ENCODE peak calls at places on chromosomes 13 and 19, in five cellular contexts. W is fibroblast of mammary gland, U is dorsolateral prefrontal cortex, Q is sigmoid colon, D is neural crest cell. G is an unnamed sample.
A peak's percentile ranks its signal among the peaks of the same experiment; 100 is the strongest.

GRCh38 chr13:58300224-58300623 is 668.7 kb downstream of the PCDH17 start:
- DNase-seq in Q (no peak), W (no peak), D (no peak), U (no peak), G (no peak)

GRCh38 chr13:33058816-33059215 is 42.6 kb downstream of the KL start:
- DNase-seq in U (no peak), W (no peak), Q (no peak), D (no peak), G (no peak)

GRCh38 chr19:16141043-16141442 is 2.4 kb upstream of the HSH2D start:
- DNase-seq in D (no peak), W (no peak), U (no peak), Q (no peak), G (no peak)

GRCh38 chr19:46634045-46634655 is 1.9 kb downstream of the GNG8 start:
- DNase-seq in U (peak; percentile 77), Q (peak; percentile 96), W (peak; percentile 86), D (peak; percentile 77), G (peak; percentile 93)

GRCh38 chr19:13804830-13805683 is 9.8 kb downstream of the ZSWIM4 start:
- DNase-seq in U (no peak), Q (peak; percentile 79), W (no peak), D (no peak), G (no peak)

GRCh38 chr13:109301711-109302110 is 484.7 kb downstream of the IRS2 start:
- DNase-seq in D (no peak), Q (no peak), W (no peak), U (no peak), G (no peak)

GRCh38 chr19:12544401-12544876 is 6.8 kb downstream of the ZNF564 start:
- DNase-seq in D (no peak), W (peak; percentile 66), Q (no peak), U (no peak), G (no peak)

GRCh38 chr13:54183728-54184127 is 1155.1 kb downstream of the OLFM4 start:
- DNase-seq in U (no peak), W (no peak), Q (no peak), D (no peak), G (no peak)

GRCh38 chr19:58516964-58517833 is 2.4 kb downstream of the ZBTB45 start:
- DNase-seq in D (no peak), Q (no peak), W (no peak), U (no peak), G (no peak)
- TF ChIP-seq CTCF in D (no peak), Q (no peak), W (no peak), U (no peak), G (no peak)

DNA sequence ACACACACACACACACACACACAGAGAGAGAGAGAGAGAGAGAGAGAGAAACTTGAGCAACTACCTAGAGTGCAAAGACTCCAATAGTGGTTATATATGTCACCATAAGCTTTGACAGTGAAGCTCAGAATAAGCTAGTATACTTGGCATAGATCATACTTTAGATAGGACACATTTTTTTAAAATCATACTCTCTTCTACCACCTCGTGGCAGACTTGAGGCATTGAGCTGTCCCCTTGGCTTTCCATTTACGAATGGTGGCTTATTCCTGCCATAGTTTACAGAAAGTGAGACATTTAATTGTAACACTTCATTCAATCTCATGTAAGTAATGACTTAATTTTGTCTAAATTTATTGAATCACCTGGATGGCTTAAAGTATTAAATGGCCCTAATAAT is 108.2 kb downstream of the EDNRB start:
- DNase-seq in W (peak; percentile 62), D (no peak), Q (no peak), U (no peak), G (no peak)
- TF ChIP-seq CTCF in W (peak; percentile 51), D (peak; percentile 57), Q (no peak), U (no peak), G (no peak)

GRCh38 chr19:55344444-55344843 is 4.8 kb downstream of the KMT5C start:
- DNase-seq in Q (no peak), U (peak; percentile 67), D (no peak), W (no peak), G (no peak)
- TF ChIP-seq CTCF in Q (no peak), U (no peak), D (no peak), W (no peak), G (no peak)

GRCh38 chr19:1383311-1384084 is at the start of gene NDUFS7:
- DNase-seq in Q (peak; percentile 96), U (peak; percentile 89), D (peak; percentile 98), W (peak; percentile 91), G (peak; percentile 100)
- TF ChIP-seq CTCF in Q (no peak), U (no peak), D (peak; percentile 40), W (peak; percentile 11), G (no peak)

DNA sequence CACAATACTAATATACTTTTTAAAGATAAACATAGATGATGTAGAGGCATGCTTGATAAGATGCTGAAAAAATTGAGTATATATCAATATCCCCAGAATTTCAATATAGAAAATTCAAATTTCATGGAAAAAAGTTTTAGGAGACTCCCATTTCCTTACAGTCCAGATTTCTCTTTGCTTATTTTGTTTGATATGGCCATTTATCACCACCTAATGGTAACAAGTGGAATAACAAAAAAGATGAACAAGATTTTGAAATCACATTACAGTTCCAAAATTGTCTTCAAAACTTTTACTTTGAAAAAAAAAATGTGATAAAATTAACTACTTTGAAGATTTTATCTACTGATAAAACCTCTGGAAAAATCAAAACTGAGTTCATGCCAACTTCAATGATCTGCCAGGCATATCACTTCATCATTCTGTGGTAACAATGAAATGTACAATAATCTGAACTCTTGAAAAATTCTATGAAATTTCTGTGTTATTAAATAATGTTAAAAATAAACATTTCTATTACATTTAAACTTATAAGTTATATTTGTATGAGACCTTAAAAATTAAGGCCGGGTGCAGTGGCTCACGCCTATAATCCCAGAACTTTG is 17.5 kb downstream of the MIPEP start:
- DNase-seq in Q (no peak), W (peak; percentile 61), D (no peak), U (no peak), G (no peak)
- TF ChIP-seq CTCF in Q (no peak), W (peak; percentile 48), D (peak; percentile 80), U (peak; percentile 71), G (peak; percentile 84)

GRCh38 chr13:77521595-77522367 is 13.7 kb upstream of the SCEL start:
- DNase-seq in W (peak; percentile 37), U (no peak), Q (no peak), D (no peak), G (no peak)
- TF ChIP-seq CTCF in W (no peak), U (no peak), Q (no peak), D (no peak), G (no peak)

GRCh38 chr13:24864579-24864978 is 100.6 kb downstream of the RNF17 start:
- DNase-seq in D (no peak), U (no peak), W (no peak), Q (no peak), G (no peak)

GRCh38 chr13:24863748-24864540 is 100.0 kb downstream of the RNF17 start:
- DNase-seq in D (no peak), W (no peak), Q (no peak), U (no peak), G (no peak)

GRCh38 chr13:24865158-24865557 is 101.2 kb downstream of the RNF17 start:
- DNase-seq in D (no peak), W (peak; percentile 18), U (no peak), Q (no peak), G (no peak)

GRCh38 chr13:24868874-24869273 is 104.9 kb downstream of the RNF17 start:
- DNase-seq in U (no peak), Q (no peak), W (no peak), D (no peak), G (no peak)

GRCh38 chr13:24866488-24866887 is 102.5 kb downstream of the RNF17 start:
- DNase-seq in Q (no peak), U (no peak), W (no peak), D (no peak), G (no peak)
- TF ChIP-seq CTCF in Q (no peak), U (no peak), W (no peak), D (no peak), G (no peak)

GRCh38 chr13:112917731-112918130 is 51.3 kb upstream of the MCF2L start:
- DNase-seq in W (no peak), U (no peak), Q (peak; percentile 38), D (no peak), G (no peak)

GRCh38 chr13:112912726-112913440 is 56.1 kb upstream of the MCF2L start:
- DNase-seq in U (no peak), W (no peak), D (no peak), Q (no peak), G (no peak)

GRCh38 chr13:112916296-112916695 is 52.7 kb upstream of the MCF2L start:
- DNase-seq in D (no peak), U (no peak), Q (peak; percentile 53), W (no peak), G (no peak)

GRCh38 chr13:112918746-112919145 is 50.3 kb upstream of the MCF2L start:
- DNase-seq in D (no peak), W (no peak), Q (peak; percentile 25), U (no peak), G (no peak)

GRCh38 chr13:112917056-112917664 is 51.9 kb upstream of the MCF2L start:
- DNase-seq in W (no peak), D (no peak), U (no peak), Q (peak; percentile 50), G (no peak)
- TF ChIP-seq CTCF in W (no peak), D (no peak), U (no peak), Q (no peak), G (no peak)

GRCh38 chr13:35822666-35823065 is 308.5 kb downstream of the DCLK1 start:
- DNase-seq in Q (no peak), W (no peak), U (no peak), D (no peak), G (no peak)

GRCh38 chr13:35817642-35818576 is 313.3 kb downstream of the DCLK1 start:
- DNase-seq in D (no peak), U (no peak), Q (no peak), W (peak; percentile 16), G (no peak)

GRCh38 chr13:35814573-35814972 is 316.6 kb downstream of the DCLK1 start:
- DNase-seq in U (no peak), W (no peak), Q (no peak), D (no peak), G (no peak)

GRCh38 chr13:35824395-35824794 is 306.8 kb downstream of the DCLK1 start:
- DNase-seq in Q (no peak), W (no peak), U (no peak), D (no peak), G (no peak)

GRCh38 chr13:35818577-35819165 is 312.5 kb downstream of the DCLK1 start:
- DNase-seq in U (no peak), W (peak; percentile 70), Q (no peak), D (no peak), G (no peak)
- TF ChIP-seq CTCF in U (peak; percentile 76), W (peak; percentile 83), Q (peak; percentile 70), D (peak; percentile 81), G (peak; percentile 88)